ENCODE peak calls at places on chromosomes 11 and 22, in nine cellular contexts. One of them, this sample, is unnamed.

GRCh38 chr11:97893612-97894011 is 1127.1 kb upstream of the CNTN5 start:
- DNase-seq in body of pancreas: no peak
- DNase-seq in stimulated activated CD8-positive, alpha-beta memory T cell treated with anti-CD3 and anti-CD28 coated beads, Interleukin-2, amount 100 ng/mL, for 1 hour: no peak
- DNase-seq in lower lobe of right lung: no peak
- DNase-seq in NCI-H2171 treated with DMSO at 0.1 percent for 48 hours: peak
- DNase-seq in naive thymus-derived CD8-positive, alpha-beta T cell: no peak
- DNase-seq in ACHN: no peak
- DNase-seq in iPS-NIHi11: no peak
- DNase-seq in nephron progenitor cell: no peak
- DNase-seq in this sample: no peak

GRCh38 chr11:90855531-90855930 is 632.7 kb upstream of the CHORDC1 start:
- DNase-seq in ACHN: no peak
- DNase-seq in naive thymus-derived CD8-positive, alpha-beta T cell: no peak
- DNase-seq in NCI-H2171 treated with DMSO at 0.1 percent for 48 hours: no peak
- DNase-seq in body of pancreas: no peak
- DNase-seq in nephron progenitor cell: no peak
- DNase-seq in lower lobe of right lung: no peak
- DNase-seq in iPS-NIHi11: no peak
- DNase-seq in stimulated activated CD8-positive, alpha-beta memory T cell treated with anti-CD3 and anti-CD28 coated beads, Interleukin-2, amount 100 ng/mL, for 1 hour: no peak
- DNase-seq in this sample: peak

GRCh38 chr22:37428649-37429586 is 1.6 kb upstream of the ELFN2 start:
- DNase-seq in body of pancreas: peak
- DNase-seq in NCI-H2171 treated with DMSO at 0.1 percent for 48 hours: peak
- DNase-seq in naive thymus-derived CD8-positive, alpha-beta T cell: peak
- DNase-seq in ACHN: peak
- DNase-seq in lower lobe of right lung: no peak
- DNase-seq in iPS-NIHi11: peak
- DNase-seq in stimulated activated CD8-positive, alpha-beta memory T cell treated with anti-CD3 and anti-CD28 coated beads, Interleukin-2, amount 100 ng/mL, for 1 hour: peak
- DNase-seq in nephron progenitor cell: peak
- DNase-seq in this sample: peak

GRCh38 chr11:6926208-6927029 is at the start of gene ZNF215:
- DNase-seq in stimulated activated CD8-positive, alpha-beta memory T cell treated with anti-CD3 and anti-CD28 coated beads, Interleukin-2, amount 100 ng/mL, for 1 hour: no peak
- DNase-seq in ACHN: peak
- DNase-seq in nephron progenitor cell: peak
- DNase-seq in iPS-NIHi11: peak
- DNase-seq in NCI-H2171 treated with DMSO at 0.1 percent for 48 hours: no peak
- DNase-seq in naive thymus-derived CD8-positive, alpha-beta T cell: no peak
- DNase-seq in body of pancreas: peak
- DNase-seq in lower lobe of right lung: peak
- DNase-seq in this sample: peak

GRCh38 chr11:43920598-43921419 is 21.6 kb upstream of the C11orf96 start:
- DNase-seq in naive thymus-derived CD8-positive, alpha-beta T cell: no peak
- DNase-seq in NCI-H2171 treated with DMSO at 0.1 percent for 48 hours: peak
- DNase-seq in lower lobe of right lung: no peak
- DNase-seq in body of pancreas: no peak
- DNase-seq in stimulated activated CD8-positive, alpha-beta memory T cell treated with anti-CD3 and anti-CD28 coated beads, Interleukin-2, amount 100 ng/mL, for 1 hour: no peak
- DNase-seq in nephron progenitor cell: no peak
- DNase-seq in iPS-NIHi11: no peak
- DNase-seq in ACHN: peak
- DNase-seq in this sample: peak

GRCh38 chr11:78651923-78652602 is 77.4 kb upstream of the NARS2 start:
- DNase-seq in lower lobe of right lung: no peak
- DNase-seq in ACHN: no peak
- DNase-seq in nephron progenitor cell: no peak
- DNase-seq in naive thymus-derived CD8-positive, alpha-beta T cell: no peak
- DNase-seq in stimulated activated CD8-positive, alpha-beta memory T cell treated with anti-CD3 and anti-CD28 coated beads, Interleukin-2, amount 100 ng/mL, for 1 hour: no peak
- DNase-seq in iPS-NIHi11: no peak
- DNase-seq in body of pancreas: no peak
- DNase-seq in NCI-H2171 treated with DMSO at 0.1 percent for 48 hours: no peak
- DNase-seq in this sample: no peak

GRCh38 chr11:116855413-116855812 is 18.0 kb upstream of the APOA1 start:
- DNase-seq in lower lobe of right lung: no peak
- DNase-seq in nephron progenitor cell: no peak
- DNase-seq in naive thymus-derived CD8-positive, alpha-beta T cell: no peak
- DNase-seq in stimulated activated CD8-positive, alpha-beta memory T cell treated with anti-CD3 and anti-CD28 coated beads, Interleukin-2, amount 100 ng/mL, for 1 hour: no peak
- DNase-seq in iPS-NIHi11: no peak
- DNase-seq in NCI-H2171 treated with DMSO at 0.1 percent for 48 hours: no peak
- DNase-seq in body of pancreas: no peak
- DNase-seq in ACHN: no peak
- DNase-seq in this sample: no peak

GRCh38 chr11:790721-791564 is 1.1 kb upstream of the CEND1 start:
- DNase-seq in stimulated activated CD8-positive, alpha-beta memory T cell treated with anti-CD3 and anti-CD28 coated beads, Interleukin-2, amount 100 ng/mL, for 1 hour: no peak
- DNase-seq in body of pancreas: no peak
- DNase-seq in iPS-NIHi11: peak
- DNase-seq in lower lobe of right lung: no peak
- DNase-seq in NCI-H2171 treated with DMSO at 0.1 percent for 48 hours: no peak
- DNase-seq in ACHN: no peak
- DNase-seq in naive thymus-derived CD8-positive, alpha-beta T cell: no peak
- DNase-seq in nephron progenitor cell: no peak
- DNase-seq in this sample: no peak

GRCh38 chr22:49444781-49445180 is 382.9 kb downstream of the BRD1 start:
- DNase-seq in NCI-H2171 treated with DMSO at 0.1 percent for 48 hours: no peak
- DNase-seq in nephron progenitor cell: no peak
- DNase-seq in naive thymus-derived CD8-positive, alpha-beta T cell: no peak
- DNase-seq in stimulated activated CD8-positive, alpha-beta memory T cell treated with anti-CD3 and anti-CD28 coated beads, Interleukin-2, amount 100 ng/mL, for 1 hour: no peak
- DNase-seq in ACHN: no peak
- DNase-seq in iPS-NIHi11: no peak
- DNase-seq in lower lobe of right lung: no peak
- DNase-seq in body of pancreas: no peak
- DNase-seq in this sample: no peak

GRCh38 chr11:2762031-2762380 is 62.2 kb upstream of the KCNQ1OT1 start:
- DNase-seq in body of pancreas: peak
- DNase-seq in stimulated activated CD8-positive, alpha-beta memory T cell treated with anti-CD3 and anti-CD28 coated beads, Interleukin-2, amount 100 ng/mL, for 1 hour: no peak
- DNase-seq in nephron progenitor cell: no peak
- DNase-seq in NCI-H2171 treated with DMSO at 0.1 percent for 48 hours: no peak
- DNase-seq in naive thymus-derived CD8-positive, alpha-beta T cell: no peak
- DNase-seq in iPS-NIHi11: no peak
- DNase-seq in lower lobe of right lung: no peak
- DNase-seq in ACHN: no peak
- DNase-seq in this sample: no peak

GRCh38 chr11:99311870-99312269 is 291.1 kb downstream of the CNTN5 start:
- DNase-seq in naive thymus-derived CD8-positive, alpha-beta T cell: no peak
- DNase-seq in ACHN: no peak
- DNase-seq in nephron progenitor cell: no peak
- DNase-seq in iPS-NIHi11: no peak
- DNase-seq in body of pancreas: no peak
- DNase-seq in stimulated activated CD8-positive, alpha-beta memory T cell treated with anti-CD3 and anti-CD28 coated beads, Interleukin-2, amount 100 ng/mL, for 1 hour: no peak
- DNase-seq in NCI-H2171 treated with DMSO at 0.1 percent for 48 hours: no peak
- DNase-seq in lower lobe of right lung: no peak
- DNase-seq in this sample: no peak

GRCh38 chr11:129937592-129938238 is 42.3 kb upstream of the NFRKB start:
- DNase-seq in lower lobe of right lung: no peak
- DNase-seq in stimulated activated CD8-positive, alpha-beta memory T cell treated with anti-CD3 and anti-CD28 coated beads, Interleukin-2, amount 100 ng/mL, for 1 hour: no peak
- DNase-seq in body of pancreas: no peak
- DNase-seq in naive thymus-derived CD8-positive, alpha-beta T cell: no peak
- DNase-seq in nephron progenitor cell: no peak
- DNase-seq in iPS-NIHi11: peak
- DNase-seq in ACHN: no peak
- DNase-seq in NCI-H2171 treated with DMSO at 0.1 percent for 48 hours: peak
- DNase-seq in this sample: no peak

GRCh38 chr22:37518509-37519267 is 527 bp downstream of the CARD10 start:
- DNase-seq in iPS-NIHi11: peak
- DNase-seq in stimulated activated CD8-positive, alpha-beta memory T cell treated with anti-CD3 and anti-CD28 coated beads, Interleukin-2, amount 100 ng/mL, for 1 hour: no peak
- DNase-seq in naive thymus-derived CD8-positive, alpha-beta T cell: no peak
- DNase-seq in nephron progenitor cell: peak
- DNase-seq in ACHN: no peak
- DNase-seq in body of pancreas: no peak
- DNase-seq in NCI-H2171 treated with DMSO at 0.1 percent for 48 hours: no peak
- DNase-seq in lower lobe of right lung: no peak
- DNase-seq in this sample: no peak

GRCh38 chr22:19888131-19888746 is 33.6 kb upstream of the GNB1L start:
- DNase-seq in lower lobe of right lung: peak
- DNase-seq in iPS-NIHi11: no peak
- DNase-seq in naive thymus-derived CD8-positive, alpha-beta T cell: no peak
- DNase-seq in stimulated activated CD8-positive, alpha-beta memory T cell treated with anti-CD3 and anti-CD28 coated beads, Interleukin-2, amount 100 ng/mL, for 1 hour: no peak
- DNase-seq in body of pancreas: no peak
- DNase-seq in nephron progenitor cell: no peak
- DNase-seq in ACHN: no peak
- DNase-seq in NCI-H2171 treated with DMSO at 0.1 percent for 48 hours: no peak
- DNase-seq in this sample: no peak

GRCh38 chr11:112400615-112401014 is 140.0 kb upstream of the PLET1 start:
- DNase-seq in naive thymus-derived CD8-positive, alpha-beta T cell: no peak
- DNase-seq in NCI-H2171 treated with DMSO at 0.1 percent for 48 hours: no peak
- DNase-seq in lower lobe of right lung: no peak
- DNase-seq in body of pancreas: no peak
- DNase-seq in nephron progenitor cell: no peak
- DNase-seq in stimulated activated CD8-positive, alpha-beta memory T cell treated with anti-CD3 and anti-CD28 coated beads, Interleukin-2, amount 100 ng/mL, for 1 hour: no peak
- DNase-seq in iPS-NIHi11: no peak
- DNase-seq in ACHN: no peak
- DNase-seq in this sample: no peak

GRCh38 chr11:37666960-37667359 is 1068.9 kb upstream of the RAG2 start:
- DNase-seq in lower lobe of right lung: no peak
- DNase-seq in nephron progenitor cell: no peak
- DNase-seq in iPS-NIHi11: no peak
- DNase-seq in stimulated activated CD8-positive, alpha-beta memory T cell treated with anti-CD3 and anti-CD28 coated beads, Interleukin-2, amount 100 ng/mL, for 1 hour: no peak
- DNase-seq in naive thymus-derived CD8-positive, alpha-beta T cell: no peak
- DNase-seq in body of pancreas: no peak
- DNase-seq in NCI-H2171 treated with DMSO at 0.1 percent for 48 hours: no peak
- DNase-seq in ACHN: no peak
- DNase-seq in this sample: no peak

GRCh38 chr11:88529426-88529825 is 191.9 kb upstream of the CTSC start:
- DNase-seq in ACHN: no peak
- DNase-seq in NCI-H2171 treated with DMSO at 0.1 percent for 48 hours: no peak
- DNase-seq in body of pancreas: no peak
- DNase-seq in iPS-NIHi11: no peak
- DNase-seq in naive thymus-derived CD8-positive, alpha-beta T cell: no peak
- DNase-seq in stimulated activated CD8-positive, alpha-beta memory T cell treated with anti-CD3 and anti-CD28 coated beads, Interleukin-2, amount 100 ng/mL, for 1 hour: no peak
- DNase-seq in nephron progenitor cell: no peak
- DNase-seq in lower lobe of right lung: no peak
- DNase-seq in this sample: no peak

GRCh38 chr11:9861860-9862725 is 198.2 kb downstream of the SWAP70 start:
- DNase-seq in naive thymus-derived CD8-positive, alpha-beta T cell: peak
- DNase-seq in body of pancreas: peak
- DNase-seq in iPS-NIHi11: peak
- DNase-seq in NCI-H2171 treated with DMSO at 0.1 percent for 48 hours: peak
- DNase-seq in nephron progenitor cell: peak
- DNase-seq in stimulated activated CD8-positive, alpha-beta memory T cell treated with anti-CD3 and anti-CD28 coated beads, Interleukin-2, amount 100 ng/mL, for 1 hour: peak
- DNase-seq in ACHN: peak
- DNase-seq in lower lobe of right lung: no peak
- DNase-seq in this sample: peak

GRCh38 chr11:32947985-32948384 is 55.4 kb downstream of the QSER1 start:
- DNase-seq in nephron progenitor cell: no peak
- DNase-seq in body of pancreas: no peak
- DNase-seq in iPS-NIHi11: no peak
- DNase-seq in naive thymus-derived CD8-positive, alpha-beta T cell: no peak
- DNase-seq in ACHN: no peak
- DNase-seq in lower lobe of right lung: no peak
- DNase-seq in NCI-H2171 treated with DMSO at 0.1 percent for 48 hours: no peak
- DNase-seq in stimulated activated CD8-positive, alpha-beta memory T cell treated with anti-CD3 and anti-CD28 coated beads, Interleukin-2, amount 100 ng/mL, for 1 hour: no peak
- DNase-seq in this sample: no peak